ENCODE peak calls at places on chromosome 14, in nine cellular contexts. R is endothelial cell, U is B cell, B is Calu3, L is PC-3, S is upper lobe of right lung, C is epithelial cell of esophagus, T is astrocyte of the spinal cord, N is left ventricle myocardium inferior. V is an unnamed sample.

GRCh38 chr14:69571879-69572633 is 2.6 kb downstream of the CCDC177 start:
- DNase-seq in R (peak; percentile 55), U (no peak), B (peak; percentile 66), L (peak; percentile 33), S (no peak), C (peak; percentile 66), T (no peak), N (no peak), V (no peak)

GRCh38 chr14:49194067-49194466 is 392.1 kb downstream of the RPS29 start:
- DNase-seq in R (no peak), U (no peak), B (no peak), L (no peak), S (no peak), C (no peak), T (no peak), N (no peak), V (no peak)

GRCh38 chr14:23299558-23299957 is 3.1 kb downstream of the PPP1R3E start:
- DNase-seq in R (no peak), U (no peak), B (no peak), L (peak; percentile 36), S (no peak), C (peak; percentile 81), T (peak; percentile 53), N (no peak), V (no peak)

GRCh38 chr14:43894534-43894933 is 612.5 kb downstream of the FSCB start:
- DNase-seq in R (no peak), U (no peak), B (no peak), L (peak; percentile 56), S (no peak), C (peak; percentile 20), T (no peak), N (no peak), V (no peak)

GRCh38 chr14:24481622-24482324 is 26.3 kb downstream of the CMA1 start:
- DNase-seq in R (peak; percentile 71), U (peak; percentile 59), B (peak; percentile 68), L (peak; percentile 46), S (peak; percentile 69), C (peak; percentile 57), T (no peak), N (no peak), V (no peak)

GRCh38 chr14:88481794-88482193 is 73.0 kb downstream of the PTPN21 start:
- DNase-seq in R (no peak), U (no peak), B (no peak), L (no peak), S (no peak), C (no peak), T (no peak), N (no peak), V (no peak)

GRCh38 chr14:61362072-61362750 is 40.8 kb downstream of the PRKCH start:
- DNase-seq in R (no peak), U (no peak), B (no peak), L (peak; percentile 37), S (no peak), C (no peak), T (no peak), N (no peak), V (no peak)

GRCh38 chr14:80926706-80927384 is 14.7 kb downstream of the CEP128 start:
- DNase-seq in R (no peak), U (no peak), B (no peak), L (no peak), S (no peak), C (no peak), T (peak; percentile 41), N (no peak), V (no peak)

GRCh38 chr14:100271247-100271939 is 32.4 kb downstream of the YY1 start:
- DNase-seq in R (no peak), U (no peak), B (peak; percentile 56), L (peak; percentile 70), S (no peak), C (peak; percentile 58), T (peak; percentile 19), N (no peak), V (no peak)

GRCh38 chr14:100275214-100275613 is 31.0 kb downstream of the SLC25A29 start:
- DNase-seq in R (no peak), U (no peak), B (no peak), L (no peak), S (no peak), C (no peak), T (no peak), N (no peak), V (no peak)

GRCh38 chr14:100279133-100279532 is 27.1 kb downstream of the SLC25A29 start:
- DNase-seq in R (no peak), U (no peak), B (no peak), L (no peak), S (no peak), C (no peak), T (no peak), N (no peak), V (no peak)

GRCh38 chr14:100278702-100279101 is 27.5 kb downstream of the SLC25A29 start:
- DNase-seq in R (no peak), U (peak; percentile 53), B (no peak), L (peak; percentile 27), S (peak; percentile 72), C (peak; percentile 36), T (peak; percentile 67), N (no peak), V (no peak)

GRCh38 chr14:100274250-100274649 is 32.0 kb downstream of the SLC25A29 start:
- DNase-seq in R (no peak), U (no peak), B (no peak), L (no peak), S (no peak), C (no peak), T (no peak), N (no peak), V (no peak)
- TF ChIP-seq CTCF in R (no peak), U (no peak), B (no peak), L (no peak), S (no peak), C (no peak), T (no peak), N (no peak), V (no peak)

GRCh38 chr14:93790966-93791365 is 2.7 kb upstream of the PRIMA1 start:
- DNase-seq in R (no peak), U (no peak), B (no peak), L (no peak), S (no peak), C (no peak), T (no peak), N (no peak), V (no peak)

GRCh38 chr14:93787465-93788306 is 599 bp downstream of the PRIMA1 start:
- DNase-seq in R (peak; percentile 22), U (no peak), B (no peak), L (no peak), S (no peak), C (no peak), T (no peak), N (no peak), V (no peak)

GRCh38 chr14:93788307-93788556 is at the start of gene PRIMA1:
- DNase-seq in R (no peak), U (no peak), B (no peak), L (no peak), S (no peak), C (no peak), T (no peak), N (no peak), V (no peak)

GRCh38 chr14:93789366-93790130 is 1.3 kb upstream of the PRIMA1 start:
- DNase-seq in R (no peak), U (no peak), B (no peak), L (no peak), S (no peak), C (no peak), T (no peak), N (no peak), V (no peak)

DNA sequence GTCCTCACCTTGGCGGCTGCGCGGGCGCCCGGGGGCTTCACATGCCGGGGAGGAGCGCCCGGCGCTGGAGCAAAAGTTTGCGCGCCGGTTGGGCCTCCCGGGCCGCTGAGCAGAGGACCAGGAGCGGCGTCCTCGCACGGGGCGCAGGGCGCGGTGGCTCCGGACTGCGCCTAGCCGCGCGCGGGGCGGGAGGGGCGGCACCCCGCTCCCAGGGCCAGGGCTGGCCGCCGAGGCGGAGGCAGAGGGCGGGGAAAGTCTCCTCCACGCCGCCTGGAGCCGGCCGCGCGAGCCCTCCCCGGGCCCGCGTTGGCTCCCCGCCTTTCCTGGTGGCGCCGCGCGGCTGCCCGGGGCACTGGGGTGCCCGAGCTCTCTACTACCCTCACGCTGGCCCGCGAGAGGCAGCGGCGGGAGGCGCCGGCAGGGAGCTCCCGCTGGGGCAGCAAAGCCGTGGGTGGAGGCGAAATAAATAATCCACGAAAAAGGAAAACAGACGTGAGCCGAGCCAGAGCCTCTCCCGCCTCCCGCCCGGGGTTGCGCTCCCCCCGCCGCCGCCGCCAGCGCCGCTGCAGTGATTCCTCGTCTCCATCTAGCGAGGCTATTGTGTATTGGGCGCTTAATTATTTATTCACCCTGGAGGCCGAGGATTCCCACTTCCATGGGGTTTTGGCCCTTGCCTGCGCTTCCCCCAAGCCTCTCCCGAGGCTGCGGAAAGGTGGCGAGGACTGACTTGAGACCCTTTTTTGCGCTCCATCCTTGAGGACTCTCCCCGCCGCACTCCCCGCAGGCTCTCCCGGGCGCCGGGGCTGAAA is 476 bp upstream of the PRIMA1 start:
- DNase-seq in R (peak; percentile 18), U (no peak), B (peak; percentile 20), L (peak; percentile 12), S (no peak), C (peak; percentile 13), T (no peak), N (peak; percentile 47), V (no peak)
- TF ChIP-seq CTCF in R (no peak), U (no peak), B (no peak), L (peak; percentile 26), S (peak; percentile 24), C (no peak), T (no peak), N (peak; percentile 63), V (peak; percentile 44)

GRCh38 chr14:77377502-77377844 is 294 bp downstream of the SAMD15 start:
- DNase-seq in R (no peak), U (no peak), B (no peak), L (no peak), S (no peak), C (no peak), T (no peak), N (no peak), V (no peak)

GRCh38 chr14:77375164-77375950 is 1.5 kb downstream of the TMED8 start:
- DNase-seq in R (no peak), U (no peak), B (no peak), L (no peak), S (no peak), C (no peak), T (no peak), N (no peak), V (no peak)

GRCh38 chr14:77375973-77376372 is 921 bp downstream of the TMED8 start:
- DNase-seq in R (no peak), U (no peak), B (no peak), L (no peak), S (no peak), C (no peak), T (no peak), N (no peak), V (no peak)

GRCh38 chr14:77376380-77376770 is 519 bp downstream of the TMED8 start:
- DNase-seq in R (peak; percentile 4), U (no peak), B (peak; percentile 23), L (peak; percentile 27), S (peak; percentile 70), C (peak; percentile 17), T (peak; percentile 24), N (peak; percentile 16), V (no peak)

GRCh38 chr14:77376771-77377501 is at the start of the genes SAMD15 and TMED8:
- DNase-seq in R (peak; percentile 92), U (peak; percentile 85), B (peak; percentile 83), L (peak; percentile 94), S (peak; percentile 93), C (peak; percentile 88), T (peak; percentile 87), N (peak; percentile 88), V (peak; percentile 93)
- TF ChIP-seq CTCF in R (no peak), U (peak; percentile 48), B (no peak), L (peak; percentile 37), S (peak; percentile 36), C (peak; percentile 15), T (peak; percentile 21), N (peak; percentile 53), V (peak; percentile 64)

GRCh38 chr14:90274019-90274418 is 17.7 kb downstream of the PSMC1 start:
- DNase-seq in R (no peak), U (no peak), B (peak; percentile 12), L (no peak), S (no peak), C (no peak), T (no peak), N (no peak), V (no peak)
- TF ChIP-seq CTCF in R (no peak), U (no peak), B (no peak), L (no peak), S (no peak), C (no peak), T (peak; percentile 16), N (no peak), V (no peak)

V was measured in chondrocyte.